ENCODE peak calls at places on chromosomes 12 and 14, in seven cellular contexts. D is uterus, M is astrocyte, Q is hepatocyte, V is right lobe of liver, C is body of pancreas, H is transverse colon. A is an unnamed sample. For H3K4me1, the result is how much of the 10 kb centered on the place peaks cover.

GRCh38 chr12:57864382-57864781 is 17.9 kb upstream of the CTDSP2 start:
- DNase-seq in D (peak), M (no peak), Q (no peak), V (no peak), C (no peak), H (no peak), A (no peak)

GRCh38 chr12:74337951-74338350 is 199.7 kb upstream of the ATXN7L3B start:
- DNase-seq in D (no peak), M (peak), Q (no peak), V (no peak), C (no peak), H (no peak), A (no peak)

GRCh38 chr12:47967461-47968430 is 4.3 kb downstream of the TMEM106C start:
- DNase-seq in D (no peak), M (no peak), Q (no peak), V (no peak), C (no peak), H (no peak), A (no peak)

GRCh38 chr12:87812711-87813110 is 216.5 kb downstream of the C12orf50 start:
- DNase-seq in D (no peak), M (peak), Q (no peak), V (no peak), C (no peak), H (no peak), A (no peak)

GRCh38 chr14:84128025-84128424 is 1401.9 kb upstream of the FLRT2 start:
- DNase-seq in D (no peak), M (no peak), Q (no peak), V (no peak), C (no peak), H (no peak), A (peak)

GRCh38 chr12:104458645-104459555 is 2.2 kb downstream of the CHST11 start:
- DNase-seq in D (peak), M (peak), Q (peak), V (peak), C (no peak), H (peak), A (no peak)

GRCh38 chr12:15924956-15925355 is 13.8 kb downstream of the DERA start:
- DNase-seq in D (no peak), M (no peak), Q (no peak), V (no peak), C (no peak), H (no peak), A (no peak)

GRCh38 chr12:28742791-28743190 is 406.3 kb upstream of the FAR2 start:
- DNase-seq in D (no peak), M (peak), Q (no peak), V (no peak), C (no peak), H (no peak), A (no peak)

GRCh38 chr12:74725154-74725553 is 187.5 kb downstream of the ATXN7L3B start:
- DNase-seq in D (no peak), M (peak), Q (no peak), V (no peak), C (no peak), H (no peak), A (no peak)

GRCh38 chr14:97390031-97390729 is 593.0 kb downstream of the VRK1 start:
- DNase-seq in D (no peak), M (no peak), Q (no peak), V (no peak), C (no peak), H (no peak), A (no peak)

GRCh38 chr14:57091030-57091608 is 177.6 kb downstream of the EXOC5 start:
- DNase-seq in D (no peak), M (no peak), Q (no peak), V (no peak), C (no peak), H (no peak), A (no peak)

GRCh38 chr14:75941030-75941429 is 40.8 kb downstream of the TGFB3 start:
- DNase-seq in D (no peak), M (no peak), Q (no peak), V (no peak), C (no peak), H (no peak), A (no peak)

GRCh38 chr14:100159865-100160533 is 554 bp upstream of the DEGS2 start:
- DNase-seq in D (no peak), M (no peak), Q (peak), V (no peak), C (no peak), H (no peak), A (no peak)

GRCh38 chr14:52917732-52918131 is 33.1 kb downstream of the FERMT2 start:
- DNase-seq in D (no peak), M (no peak), Q (no peak), V (no peak), C (no peak), H (no peak), A (no peak)

GRCh38 chr12:6224550-6224949 is 24.4 kb downstream of the CD9 start:
- DNase-seq in D (peak), M (peak), Q (peak), V (no peak), C (no peak), H (peak), A (no peak)

GRCh38 chr14:22283000-22283399 is 306.0 kb downstream of the DAD1 start:
- DNase-seq in D (no peak), M (no peak), Q (no peak), V (no peak), C (no peak), H (no peak), A (no peak)

GRCh38 chr12:58225067-58225877 is 283.9 kb downstream of the ATP23 start:
- DNase-seq in D (no peak), M (no peak), Q (no peak), V (no peak), C (no peak), H (no peak), A (no peak)

GRCh38 chr12:3713483-3713882 is 39.4 kb downstream of the CRACR2A start:
- DNase-seq in D (no peak), M (no peak), Q (no peak), V (no peak), C (no peak), H (no peak), A (no peak)

GRCh38 chr12:67161322-67161918 is 107.7 kb upstream of the CAND1 start:
- DNase-seq in D (no peak), M (peak), Q (peak), V (no peak), C (peak), H (peak), A (peak)

DNA sequence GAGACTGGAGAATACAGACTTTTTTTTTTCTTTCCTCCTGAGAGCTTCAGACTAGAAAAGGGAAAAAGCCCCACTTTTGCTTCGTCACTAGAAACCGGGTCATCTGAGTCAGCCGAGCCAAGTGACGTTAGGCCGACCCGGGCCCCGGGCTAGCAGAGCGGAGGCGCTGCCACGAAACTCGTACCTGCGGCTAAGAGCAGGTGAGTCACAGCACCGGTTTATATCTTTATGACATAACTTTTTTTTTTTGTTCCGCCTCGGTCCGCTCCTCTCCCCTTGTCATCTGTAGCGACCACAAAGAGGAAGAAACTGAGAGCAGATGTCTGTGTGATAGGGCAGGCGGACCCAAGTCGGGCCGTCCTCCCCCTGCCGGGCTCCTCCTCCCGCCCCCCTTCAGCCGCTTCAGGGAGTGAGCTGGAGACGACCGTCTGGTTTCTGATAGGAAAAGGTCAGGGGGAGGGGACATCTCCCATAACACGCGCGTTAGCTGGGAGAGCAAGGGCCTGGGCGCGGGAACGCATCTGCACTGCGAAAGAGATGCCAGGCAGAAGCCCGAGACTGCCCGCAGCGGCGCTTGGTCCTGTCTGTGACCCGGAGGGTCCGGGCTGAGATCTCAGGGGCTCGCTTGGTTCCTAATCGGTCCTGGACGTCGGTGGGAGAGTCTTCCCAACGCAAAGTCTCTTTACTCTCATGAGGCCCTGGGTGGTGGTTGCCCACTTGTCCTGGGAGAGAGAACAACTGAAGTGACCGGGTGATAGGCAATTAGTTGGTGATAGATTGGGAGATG is 573 bp downstream of the TTC6 start:
- DNase-seq in D (no peak), M (no peak), Q (peak), V (peak), C (peak), H (peak), A (peak)
- H3K4me1 ChIP-seq in D (under half), M (under half), Q (under half), V (under half), C (under half), H (under half), A (under half)

GRCh38 chr12:14257303-14257733 is 108.2 kb upstream of the ATF7IP start:
- DNase-seq in D (no peak), M (no peak), Q (no peak), V (no peak), C (no peak), H (no peak), A (no peak)
- H3K4me3 ChIP-seq in D (no peak), M (no peak), Q (no peak), V (peak), C (no peak), H (peak), A (no peak)

DNA sequence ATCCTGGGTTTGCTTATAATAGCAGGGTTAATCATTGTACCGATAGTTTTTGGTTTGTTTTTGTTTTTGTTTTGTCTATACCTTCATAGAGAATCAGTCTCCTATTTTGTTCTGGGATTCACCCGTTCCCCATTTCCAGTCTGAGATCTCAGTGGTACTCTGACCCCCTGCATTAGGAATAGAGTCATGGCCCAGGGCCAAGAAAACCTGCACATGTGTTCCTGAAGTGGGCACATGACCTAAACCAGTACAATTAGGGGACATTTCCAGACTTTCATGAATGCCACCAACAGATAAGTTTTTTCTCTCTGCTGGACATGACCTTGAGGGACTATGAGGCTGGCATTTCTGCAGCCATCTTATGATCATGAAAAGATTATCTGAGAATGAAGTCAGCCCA is 52.5 kb downstream of the MRPL42 start:
- DNase-seq in D (no peak), M (no peak), Q (no peak), V (no peak), C (no peak), H (no peak), A (no peak)
- TF ChIP-seq CTCF in D (no peak), M (no peak), Q (no peak), V (no peak), C (no peak), H (no peak), A (no peak)

GRCh38 chr14:68519788-68520187 is 273.1 kb downstream of the ZFP36L1 start:
- DNase-seq in D (no peak), M (no peak), Q (no peak), V (no peak), C (no peak), H (no peak), A (no peak)
- H3K4me1 ChIP-seq in D (under half), M (under half), Q (half or more), V (under half), C (half or more), H (under half), A (half or more)

DNA sequence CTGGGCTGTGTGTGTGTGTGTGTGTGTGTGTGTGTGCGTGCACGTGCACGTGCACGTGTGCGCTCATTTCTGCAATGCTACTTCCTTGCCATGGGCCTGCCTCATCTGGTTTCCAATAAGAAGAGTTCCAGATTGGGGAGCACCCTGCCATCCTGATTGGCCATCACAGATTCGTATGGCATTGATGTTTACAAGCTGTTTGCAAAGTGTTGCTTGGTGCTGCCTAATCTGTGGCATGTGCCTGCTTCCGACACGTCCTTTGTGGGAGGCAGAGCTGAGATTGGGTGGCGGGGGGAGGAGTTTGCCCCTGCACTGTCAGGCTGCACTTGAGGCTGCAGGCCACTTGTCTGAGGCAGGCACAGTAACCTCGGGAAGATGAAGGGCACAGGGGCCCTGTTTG is 39.2 kb downstream of the SAMD4A start:
- DNase-seq in D (no peak), M (peak), Q (no peak), V (no peak), C (no peak), H (no peak), A (no peak)
- H3K4me3 ChIP-seq in D (no peak), M (no peak), Q (no peak), V (no peak), C (no peak), H (no peak), A (no peak)

GRCh38 chr12:122896662-122897061 is 738 bp upstream of the VPS37B start:
- DNase-seq in D (peak), M (no peak), Q (no peak), V (no peak), C (no peak), H (no peak), A (no peak)

GRCh38 chr12:122895757-122896636 is at the start of gene VPS37B:
- DNase-seq in D (peak), M (peak), Q (peak), V (peak), C (peak), H (peak), A (peak)

GRCh38 chr12:122893208-122894151 is 2.4 kb downstream of the VPS37B start:
- DNase-seq in D (no peak), M (no peak), Q (no peak), V (no peak), C (no peak), H (no peak), A (no peak)

GRCh38 chr12:122895290-122895689 is 634 bp downstream of the VPS37B start:
- DNase-seq in D (no peak), M (no peak), Q (no peak), V (no peak), C (no peak), H (no peak), A (no peak)

GRCh38 chr12:122894173-122895121 is 1.5 kb downstream of the VPS37B start:
- DNase-seq in D (peak), M (no peak), Q (no peak), V (no peak), C (no peak), H (peak), A (no peak)
- TF ChIP-seq CTCF in D (no peak), M (no peak), Q (no peak), V (no peak), C (no peak), H (no peak), A (no peak)

DNA sequence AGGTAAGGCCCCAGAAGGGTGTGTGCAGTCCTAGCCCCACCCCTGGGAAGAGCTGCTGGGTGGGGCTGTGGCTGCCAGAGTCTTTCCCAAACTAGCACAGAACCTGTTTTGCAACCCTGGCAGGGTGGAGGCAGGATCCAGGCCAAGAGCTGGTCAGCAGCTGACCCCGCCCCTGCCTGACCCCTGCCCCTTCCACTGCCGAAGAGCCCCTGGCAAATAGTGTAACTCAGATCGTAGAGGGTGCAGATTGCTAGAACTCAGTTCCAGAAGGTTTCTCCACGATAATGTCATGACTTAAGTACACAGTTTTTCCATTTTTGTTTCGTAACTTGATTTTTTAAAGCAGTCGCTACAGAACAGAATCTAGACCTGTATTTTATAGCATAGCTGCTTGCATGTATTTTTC is 26.7 kb upstream of the PNMA1 start:
- DNase-seq in D (peak), M (no peak), Q (peak), V (peak), C (peak), H (peak), A (peak)
- H3K4me1 ChIP-seq in D (half or more), M (half or more), Q (half or more), V (under half), C (half or more), H (half or more), A (half or more)